ENCODE peak calls at places on chromosomes 5 and 9, in five cellular contexts. U, M, F, A and E are unnamed samples.

GRCh38 chr5:141692919-141693848 is 11.2 kb upstream of the ARAP3 start:
- DNase-seq in F (peak; percentile 59), M (peak; percentile 91), U (peak; percentile 69), A (no peak), E (no peak)

GRCh38 chr5:58041884-58042283 is 418.0 kb downstream of the PLK2 start:
- DNase-seq in U (no peak), M (no peak), F (no peak), A (no peak), E (no peak)

GRCh38 chr9:549425-549997 is 292.0 kb upstream of the DMRT1 start:
- DNase-seq in A (no peak), U (no peak), M (no peak), F (no peak), E (no peak)

GRCh38 chr9:131868766-131869165 is 128.9 kb upstream of the RAPGEF1 start:
- DNase-seq in A (no peak), M (no peak), U (peak; percentile 4), F (peak; percentile 62), E (no peak)

GRCh38 chr5:14076566-14076965 is 66.6 kb upstream of the TRIO start:
- DNase-seq in U (no peak), A (no peak), F (no peak), M (no peak), E (no peak)

GRCh38 chr9:88578486-88579362 is 43.7 kb downstream of the NXNL2 start:
- DNase-seq in U (peak; percentile 56), M (peak; percentile 46), F (peak; percentile 93), A (peak; percentile 92), E (peak; percentile 42)

GRCh38 chr5:10116594-10116993 is 133.1 kb downstream of the ATPSCKMT start:
- DNase-seq in F (no peak), M (no peak), U (no peak), A (no peak), E (no peak)

GRCh38 chr9:33320568-33321261 is 30.4 kb downstream of the NFX1 start:
- DNase-seq in M (no peak), F (no peak), A (peak; percentile 55), U (peak; percentile 95), E (no peak)

GRCh38 chr5:150658121-150658520 is 2.9 kb upstream of the MYOZ3 start:
- DNase-seq in F (peak; percentile 12), U (no peak), A (no peak), M (no peak), E (no peak)

GRCh38 chr9:98229620-98230019 is 25.8 kb downstream of the TBC1D2 start:
- DNase-seq in U (no peak), M (no peak), F (no peak), A (no peak), E (no peak)

GRCh38 chr5:142798099-142798768 is 28.1 kb downstream of the ARHGAP26 start:
- DNase-seq in U (no peak), M (peak; percentile 40), A (no peak), F (no peak), E (peak; percentile 73)

GRCh38 chr5:13976867-13977479 is 32.5 kb upstream of the DNAH5 start:
- DNase-seq in A (no peak), M (no peak), F (peak; percentile 32), U (peak; percentile 60), E (no peak)

GRCh38 chr5:96094904-96095303 is 133.3 kb upstream of the ELL2 start:
- DNase-seq in F (no peak), A (peak; percentile 66), U (no peak), M (no peak), E (no peak)

GRCh38 chr5:55308254-55308836 is 556 bp downstream of the MTREX start:
- DNase-seq in M (no peak), F (no peak), A (no peak), U (peak; percentile 26), E (peak; percentile 26)

GRCh38 chr9:27118916-27119315 is 9.9 kb downstream of the TEK start:
- DNase-seq in A (no peak), U (peak; percentile 82), F (no peak), M (no peak), E (no peak)

GRCh38 chr9:111851536-111851935 is 45.1 kb upstream of the UGCG start:
- DNase-seq in U (peak; percentile 30), A (peak; percentile 61), F (peak; percentile 58), M (no peak), E (no peak)

GRCh38 chr5:152303841-152304240 is 101.2 kb downstream of the NMUR2 start:
- DNase-seq in M (no peak), A (no peak), U (no peak), F (no peak), E (no peak)

GRCh38 chr9:121706149-121706548 is 54.7 kb downstream of the DAB2IP start:
- DNase-seq in F (no peak), M (no peak), A (no peak), U (no peak), E (no peak)

GRCh38 chr5:98206566-98206965 is 566.9 kb upstream of the RGMB start:
- DNase-seq in A (no peak), M (no peak), U (no peak), F (no peak), E (no peak)

GRCh38 chr5:115583474-115583873 is 18.8 kb downstream of the TICAM2 start:
- DNase-seq in F (no peak), U (peak; percentile 97), A (no peak), M (no peak), E (no peak)

GRCh38 chr5:72123764-72124163 is 16.5 kb downstream of the MAP1B start:
- DNase-seq in A (no peak), U (peak; percentile 57), F (no peak), M (no peak), E (no peak)

GRCh38 chr9:8677725-8678124 is 878.1 kb upstream of the DMAC1 start:
- DNase-seq in A (no peak), F (peak; percentile 37), U (no peak), M (no peak), E (no peak)

GRCh38 chr9:69577123-69577522 is 95.0 kb downstream of the APBA1 start:
- DNase-seq in F (no peak), U (no peak), A (no peak), M (no peak), E (no peak)

GRCh38 chr9:36895744-36896260 is 138.3 kb downstream of the PAX5 start:
- DNase-seq in A (no peak), U (no peak), M (no peak), F (peak; percentile 57), E (no peak)
- H3K27me3 ChIP-seq in A (no peaks in the 10 kb centered on the region), U (peaks cover 24% of the 10 kb centered on the region), M (no peaks in the 10 kb centered on the region), F (no peaks in the 10 kb centered on the region), E (peaks cover 12% of the 10 kb centered on the region)

GRCh38 chr5:173765661-173766060 is 122.5 kb upstream of the CPEB4 start:
- DNase-seq in M (no peak), A (no peak), F (no peak), U (no peak), E (no peak)
- H3K27me3 ChIP-seq in M (no peaks in the 10 kb centered on the region), A (no peaks in the 10 kb centered on the region), F (no peaks in the 10 kb centered on the region), U (peaks cover 14% of the 10 kb centered on the region), E (no peaks in the 10 kb centered on the region)

GRCh38 chr5:90301248-90301647 is 108.3 kb downstream of the CETN3 start:
- DNase-seq in A (no peak), M (no peak), F (no peak), U (no peak), E (no peak)
- H3K27me3 ChIP-seq in A (no peaks in the 10 kb centered on the region), M (no peaks in the 10 kb centered on the region), F (no peaks in the 10 kb centered on the region), U (no peaks in the 10 kb centered on the region), E (no peaks in the 10 kb centered on the region)

GRCh38 chr5:135026645-135027317 is 7.2 kb downstream of the PITX1 start:
- DNase-seq in U (no peak), M (no peak), A (no peak), F (no peak), E (no peak)

GRCh38 chr5:135027318-135027698 is 6.7 kb downstream of the PITX1 start:
- DNase-seq in U (no peak), M (no peak), A (no peak), F (peak; percentile 86), E (no peak)

GRCh38 chr5:135028791-135029467 is 5.1 kb downstream of the PITX1 start:
- DNase-seq in U (no peak), F (peak; percentile 91), A (no peak), M (no peak), E (no peak)

GRCh38 chr5:135029468-135030122 is 4.4 kb downstream of the PITX1 start:
- DNase-seq in M (no peak), U (no peak), A (no peak), F (no peak), E (no peak)

GRCh38 chr5:135027699-135028615 is 6.1 kb downstream of the PITX1 start:
- DNase-seq in M (no peak), U (no peak), F (peak; percentile 85), A (no peak), E (no peak)
- H3K27me3 ChIP-seq in M (peaks cover 23% of the 10 kb centered on the region), U (peaks cover 39% of the 10 kb centered on the region), F (peaks cover 80% of the 10 kb centered on the region), A (peaks cover 62% of the 10 kb centered on the region), E (no peaks in the 10 kb centered on the region)

DNA sequence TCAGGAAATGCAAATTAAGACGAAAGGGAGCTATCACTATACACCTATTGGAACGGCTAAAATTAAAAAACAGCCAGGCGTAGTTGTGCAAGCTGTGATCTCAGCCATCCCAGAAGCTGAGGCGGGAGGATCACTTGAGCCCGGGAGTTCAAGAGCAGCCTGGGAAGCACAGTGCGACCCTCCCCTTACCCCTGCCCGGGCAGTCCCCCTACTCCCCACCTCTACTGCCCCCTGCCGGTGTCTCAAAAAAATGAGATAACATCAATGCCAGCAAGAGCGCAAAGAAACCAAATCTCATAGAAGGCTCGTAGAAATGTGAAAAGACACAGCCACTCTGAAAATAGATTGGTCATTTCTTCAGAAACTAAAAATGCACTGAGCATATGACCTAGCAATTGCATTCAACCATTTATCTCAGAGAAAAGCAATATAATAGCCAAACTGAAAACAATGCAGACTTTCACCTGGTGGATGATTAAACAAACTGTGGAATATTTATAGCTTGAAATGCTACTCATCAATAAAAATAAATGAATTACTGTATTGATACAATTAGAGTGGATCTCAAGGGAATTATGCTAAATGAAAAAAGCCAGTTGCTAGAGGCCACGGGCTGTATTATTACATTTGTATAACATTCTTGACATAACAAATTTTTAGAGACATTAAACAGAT is 20.6 kb downstream of the OR2V2 start:
- DNase-seq in F (peak; percentile 93), M (no peak), A (no peak), U (no peak), E (peak; percentile 39)
- H3K27me3 ChIP-seq in F (peaks cover 36% of the 10 kb centered on the region), M (peaks cover 52% of the 10 kb centered on the region), A (peaks cover 80% of the 10 kb centered on the region), U (no peaks in the 10 kb centered on the region), E (peaks cover 4% of the 10 kb centered on the region)

GRCh38 chr5:135832941-135833340 is 1.5 kb upstream of the SLC25A48 start:
- DNase-seq in M (no peak), F (peak; percentile 18), U (no peak), A (no peak), E (no peak)
- H3K27me3 ChIP-seq in M (peaks cover 7% of the 10 kb centered on the region), F (peaks cover 43% of the 10 kb centered on the region), U (peaks cover 12% of the 10 kb centered on the region), A (peaks cover 40% of the 10 kb centered on the region), E (no peaks in the 10 kb centered on the region)